ENCODE peak calls at places on chromosome 15, in four cellular contexts. N is head of caudate nucleus, Z is naive B cell, O is tibial artery. X is an unnamed sample.

GRCh38 chr15:70192041-70192440 is 94.3 kb upstream of the TLE3 start:
- DNase-seq in N (no peak), Z (no peak), O (no peak), X (no peak)

GRCh38 chr15:42392309-42393024 is 33.2 kb downstream of the CAPN3 start:
- DNase-seq in O (no peak), N (no peak), Z (no peak), X (no peak)

GRCh38 chr15:101477851-101478353 is 11.6 kb downstream of the PCSK6 start:
- DNase-seq in N (no peak), Z (no peak), O (no peak), X (no peak)

GRCh38 chr15:87326274-87326673 is 930.3 kb downstream of the NTRK3 start:
- DNase-seq in O (no peak), N (no peak), Z (no peak), X (no peak)

GRCh38 chr15:78909791-78910228 is 35.0 kb downstream of the CTSH start:
- DNase-seq in O (no peak), Z (peak), N (peak), X (peak)

GRCh38 chr15:74957301-74958035 is 896 bp upstream of the RPP25 start:
- DNase-seq in N (no peak), O (peak), Z (no peak), X (no peak)

GRCh38 chr15:69555080-69555479 is 102.5 kb downstream of the RPLP1 start:
- DNase-seq in Z (no peak), N (no peak), O (no peak), X (no peak)

GRCh38 chr15:63506537-63507035 is 2.2 kb downstream of the USP3 start:
- DNase-seq in O (no peak), N (no peak), Z (no peak), X (peak)

GRCh38 chr15:75904241-75904631 is 558 bp downstream of the FBXO22 start:
- DNase-seq in Z (no peak), O (no peak), N (peak), X (peak)

GRCh38 chr15:47870956-47871625 is 153.8 kb downstream of the SEMA6D start:
- DNase-seq in Z (no peak), O (no peak), N (no peak), X (peak)

GRCh38 chr15:68725736-68726135 is 95.0 kb downstream of the ANP32A start:
- DNase-seq in N (peak), O (peak), Z (no peak), X (no peak)

GRCh38 chr15:83012038-83012490 is 625 bp upstream of the C15orf40 start:
- DNase-seq in O (no peak), Z (no peak), N (peak), X (no peak)

X was measured in kidney tubule cell.